ENCODE peak calls at places on chromosomes 11 and 22, in four cellular contexts. F, D, X and R are unnamed samples.

GRCh38 chr22:46071451-46072029 is 78.8 kb upstream of the PPARA start:
- DNase-seq in D (peak; percentile 76), X (peak; percentile 91), F (peak; percentile 95), R (peak; percentile 95)

GRCh38 chr22:46149493-46149997 is 781 bp upstream of the PPARA start:
- DNase-seq in F (no peak), D (peak; percentile 84), X (peak; percentile 75), R (peak; percentile 71)

GRCh38 chr11:7348432-7349298 is 97.0 kb downstream of the SYT9 start:
- DNase-seq in D (no peak), X (no peak), F (no peak), R (no peak)

GRCh38 chr11:43925063-43925931 is 17.1 kb upstream of the C11orf96 start:
- DNase-seq in X (no peak), F (no peak), D (no peak), R (no peak)

GRCh38 chr22:28899199-28899853 is 16.0 kb downstream of the ZNRF3 start:
- DNase-seq in X (no peak), D (no peak), F (peak; percentile 40), R (no peak)

GRCh38 chr11:2561283-2562180 is 116.7 kb downstream of the KCNQ1 start:
- DNase-seq in X (no peak), F (peak; percentile 50), D (no peak), R (no peak)

GRCh38 chr11:112219476-112220232 is 6.6 kb upstream of the PTS start:
- DNase-seq in D (no peak), X (no peak), F (no peak), R (peak; percentile 28)

GRCh38 chr11:2558402-2558801 is 113.6 kb downstream of the KCNQ1 start:
- DNase-seq in D (no peak), F (peak; percentile 44), X (no peak), R (peak; percentile 57)

GRCh38 chr22:25942989-25943411 is 201.0 kb downstream of the MYO18B start:
- DNase-seq in X (no peak), F (no peak), D (no peak), R (peak; percentile 77)

GRCh38 chr11:69382131-69383128 is 88.5 kb downstream of the MYEOV start:
- DNase-seq in X (peak; percentile 27), F (peak; percentile 66), D (peak; percentile 63), R (peak; percentile 52)

GRCh38 chr11:127037001-127037400 is 36.4 kb upstream of the KIRREL3 start:
- DNase-seq in F (no peak), X (no peak), D (no peak), R (no peak)

GRCh38 chr11:75490221-75491181 is 35.2 kb downstream of the GDPD5 start:
- DNase-seq in D (peak; percentile 62), F (no peak), X (no peak), R (no peak)

GRCh38 chr22:45340323-45340722 is 30.6 kb downstream of the FAM118A start:
- DNase-seq in F (no peak), D (no peak), X (no peak), R (no peak)

GRCh38 chr11:68743539-68743938 is 7.8 kb downstream of the TESMIN start:
- DNase-seq in F (no peak), X (no peak), D (no peak), R (no peak)

GRCh38 chr11:67300756-67301312 is 2.5 kb upstream of the SSH3 start:
- DNase-seq in D (no peak), F (peak; percentile 64), X (no peak), R (peak; percentile 20)

GRCh38 chr11:8735094-8735493 is 52.5 kb downstream of the RPL27A start:
- DNase-seq in D (no peak), F (no peak), X (no peak), R (no peak)

GRCh38 chr11:94201004-94201465 is 72.4 kb downstream of the PANX1 start:
- DNase-seq in X (no peak), F (no peak), D (no peak), R (no peak)

GRCh38 chr11:12889243-12889642 is 119.9 kb upstream of the RASSF10 start:
- DNase-seq in D (no peak), F (no peak), X (no peak), R (peak; percentile 43)

GRCh38 chr11:131600591-131600990 is 230.2 kb downstream of the NTM start:
- DNase-seq in D (no peak), X (no peak), F (no peak), R (no peak)

GRCh38 chr11:70098936-70099335 is 20.8 kb downstream of the ANO1 start:
- DNase-seq in X (no peak), D (no peak), F (no peak), R (no peak)

GRCh38 chr11:5689551-5689983 is at the start of gene TRIM22:
- DNase-seq in D (no peak), X (peak; percentile 48), F (no peak), R (peak; percentile 46)

GRCh38 chr22:23709107-23709506 is 18.3 kb downstream of the RGL4 start:
- DNase-seq in F (no peak), X (no peak), D (no peak), R (no peak)

GRCh38 chr22:18024276-18024939 is at the start of gene MICAL3:
- DNase-seq in X (peak; percentile 69), D (peak; percentile 74), F (peak; percentile 41), R (peak; percentile 58)

GRCh38 chr11:23313001-23313400 is 452.7 kb upstream of the CCDC179 start:
- DNase-seq in X (no peak), D (no peak), F (no peak), R (no peak)

GRCh38 chr11:90908074-90908473 is 685.2 kb upstream of the CHORDC1 start:
- DNase-seq in F (no peak), D (no peak), X (no peak), R (no peak)

GRCh38 chr11:100557830-100558611 is 129.1 kb upstream of the ARHGAP42 start:
- DNase-seq in X (no peak), F (no peak), D (no peak), R (no peak)

GRCh38 chr11:27357250-27357649 is 5.8 kb downstream of the CCDC34 start:
- DNase-seq in X (peak; percentile 44), F (no peak), D (no peak), R (no peak)

GRCh38 chr11:111097191-111097590 is 148.3 kb upstream of the POU2AF2 start:
- DNase-seq in F (no peak), D (no peak), X (peak; percentile 44), R (no peak)

GRCh38 chr11:67285541-67286498 is 3.3 kb upstream of the ANKRD13D start:
- DNase-seq in X (no peak), F (no peak), D (no peak), R (no peak)

GRCh38 chr11:67406969-67407699 is 3.3 kb downstream of the TBC1D10C start:
- DNase-seq in X (no peak), F (no peak), D (no peak), R (no peak)

GRCh38 chr22:48305726-48306235 is 1521.9 kb downstream of the BRD1 start:
- DNase-seq in F (no peak), X (no peak), D (no peak), R (no peak)

GRCh38 chr22:48302657-48303359 is 1524.9 kb downstream of the BRD1 start:
- DNase-seq in D (no peak), X (no peak), F (no peak), R (no peak)

GRCh38 chr22:48301908-48302307 is 1525.8 kb downstream of the BRD1 start:
- DNase-seq in D (no peak), F (no peak), X (no peak), R (no peak)

GRCh38 chr22:48301421-48301820 is 1526.3 kb downstream of the BRD1 start:
- DNase-seq in F (no peak), D (no peak), X (no peak), R (no peak)

GRCh38 chr22:48303360-48303725 is 1524.3 kb downstream of the BRD1 start:
- DNase-seq in F (no peak), D (no peak), X (no peak), R (no peak)
- H3K4me1 ChIP-seq in F (peaks cover 4% of the 10 kb centered on the region), D (no peaks in the 10 kb centered on the region), X (no peaks in the 10 kb centered on the region), R (no peaks in the 10 kb centered on the region)

GRCh38 chr11:17075506-17075905 is 2.0 kb downstream of the RPS13 start:
- DNase-seq in D (no peak), F (no peak), X (no peak), R (no peak)

GRCh38 chr11:17073370-17074027 is 4.0 kb downstream of the RPS13 start:
- DNase-seq in D (no peak), F (no peak), X (no peak), R (no peak)

GRCh38 chr11:17077240-17077519 is 287 bp downstream of the RPS13 start:
- DNase-seq in F (no peak), X (no peak), D (no peak), R (no peak)

GRCh38 chr11:17077520-17078401 is at the start of gene RPS13:
- DNase-seq in F (peak; percentile 98), X (peak; percentile 97), D (peak; percentile 91), R (peak; percentile 98)

GRCh38 chr11:17076517-17077239 is 789 bp downstream of the RPS13 start:
- DNase-seq in F (no peak), X (no peak), D (no peak), R (no peak)
- TF ChIP-seq POLR2A in F (no peak), X (no peak), D (no peak), R (no peak)

DNA sequence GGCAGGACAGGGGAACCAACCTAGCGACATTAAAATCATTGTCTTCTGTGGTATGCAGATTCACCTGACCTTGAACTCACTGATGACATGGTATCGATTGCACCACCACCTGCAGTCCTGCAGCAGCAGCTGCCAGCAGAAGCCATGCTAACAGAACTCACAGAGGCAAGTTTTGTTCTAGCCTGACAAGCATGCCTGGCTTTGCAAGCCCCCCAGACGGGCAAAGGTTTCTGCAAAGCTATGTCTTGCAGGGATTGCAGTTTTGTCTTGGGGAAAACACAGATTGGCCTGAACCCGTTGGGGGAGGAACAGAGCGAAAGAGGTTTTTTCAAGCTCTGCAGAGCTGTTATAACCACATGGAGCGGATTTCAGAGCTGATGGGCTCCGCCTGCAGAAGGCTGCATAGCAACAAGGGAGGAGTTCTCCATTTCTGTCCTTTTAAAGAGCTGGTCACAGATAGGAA is 221.0 kb downstream of the HIPK3 start:
- DNase-seq in X (no peak), D (no peak), F (no peak), R (no peak)
- H3K27ac ChIP-seq in X (no peak overlapping the region), D (no peak overlapping the region), F (no peak overlapping the region), R (no peak overlapping the region)

GRCh38 chr22:30301995-30302809 is 12.9 kb upstream of the CASTOR1 start:
- DNase-seq in X (peak; percentile 44), D (no peak), F (no peak), R (peak; percentile 78)
- H3K4me1 ChIP-seq in X (peaks cover 94% of the 10 kb centered on the region), D (no peaks in the 10 kb centered on the region), F (peaks cover 91% of the 10 kb centered on the region), R (peaks cover 79% of the 10 kb centered on the region)

GRCh38 chr22:37162221-37163095 is 12.7 kb upstream of the IL2RB start:
- DNase-seq in X (no peak), D (no peak), F (no peak), R (no peak)
- TF ChIP-seq POLR2A in X (no peak), D (no peak), F (no peak), R (no peak)

DNA sequence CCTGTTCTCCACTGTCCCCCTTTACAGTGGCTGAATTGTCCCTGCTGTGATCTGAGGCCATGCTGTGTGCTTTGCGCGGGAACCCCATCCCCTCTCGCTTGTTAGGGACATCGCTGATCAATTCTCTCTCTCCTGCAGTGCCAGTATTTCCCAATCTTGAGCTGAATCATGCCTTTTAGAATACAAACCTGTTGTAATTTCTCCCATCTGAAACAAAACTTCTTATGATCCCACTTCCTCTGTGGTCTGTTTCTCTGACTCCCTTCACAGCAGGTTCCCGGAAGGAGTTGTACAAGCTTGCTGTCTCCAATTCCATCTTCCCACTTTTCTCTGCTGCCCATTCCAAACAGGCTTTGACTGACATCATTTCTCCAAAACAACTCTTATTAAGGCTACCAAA is 16.8 kb downstream of the ADAMTS15 start:
- DNase-seq in F (no peak), X (no peak), D (no peak), R (no peak)
- H3K27ac ChIP-seq in F (no peak overlapping the region), X (no peak overlapping the region), D (no peak overlapping the region), R (no peak overlapping the region)